ENCODE peak calls at places on chromosomes 5 and 9, in seven cellular contexts. X is cardiac muscle cell, D is neural progenitor cell, A is endothelial cell of umbilical vein, T is psoas muscle, B is ovary, W is left lung. F is an unnamed sample.
A peak's percentile ranks its signal among the peaks of the same experiment; 100 is the strongest.

GRCh38 chr9:16652511-16653101 is 217.9 kb downstream of the BNC2 start:
- DNase-seq in B (no peak), W (no peak), D (no peak), A (no peak), X (no peak), T (no peak), F (no peak)

GRCh38 chr5:125139590-125139989 is 393.2 kb upstream of the ZNF608 start:
- DNase-seq in X (no peak), W (no peak), T (no peak), A (no peak), D (no peak), B (no peak), F (no peak)

GRCh38 chr5:172530406-172530805 is 76.1 kb upstream of the SH3PXD2B start:
- DNase-seq in A (no peak), X (no peak), B (no peak), W (no peak), D (no peak), T (no peak), F (peak; percentile 48)

GRCh38 chr9:95507456-95508241 is 9.1 kb downstream of the PTCH1 start:
- DNase-seq in B (peak; percentile 57), W (peak; percentile 73), D (peak; percentile 62), T (peak; percentile 68), A (peak; percentile 76), X (peak; percentile 68), F (no peak)

GRCh38 chr5:21594566-21594965 is 1258.6 kb downstream of the CDH12 start:
- DNase-seq in X (no peak), D (no peak), B (no peak), W (no peak), T (no peak), A (no peak), F (no peak)

GRCh38 chr9:76655970-76656369 is 108.3 kb upstream of the PCA3 start:
- DNase-seq in A (peak; percentile 50), W (no peak), D (no peak), T (no peak), X (no peak), B (no peak), F (no peak)

GRCh38 chr5:181190711-181191525 is 14.1 kb downstream of the TRIM7 start:
- DNase-seq in D (peak; percentile 80), B (peak; percentile 53), A (no peak), X (peak; percentile 70), W (peak; percentile 88), T (peak; percentile 79), F (no peak)

GRCh38 chr5:103271570-103272289 is 13.2 kb downstream of the MACIR start:
- DNase-seq in W (no peak), A (peak; percentile 52), X (no peak), D (no peak), B (no peak), T (no peak), F (no peak)

GRCh38 chr5:171857537-171857936 is 71.9 kb downstream of the SMIM23 start:
- DNase-seq in T (no peak), D (peak; percentile 85), A (no peak), B (no peak), X (peak; percentile 42), W (no peak), F (no peak)

GRCh38 chr9:96166981-96167380 is 135.0 kb downstream of the HSD17B3 start:
- DNase-seq in D (no peak), T (no peak), A (no peak), W (no peak), X (no peak), B (no peak), F (no peak)

GRCh38 chr5:124718376-124718775 is 28.1 kb downstream of the ZNF608 start:
- DNase-seq in A (peak; percentile 51), W (no peak), D (no peak), T (no peak), X (no peak), B (no peak), F (no peak)

GRCh38 chr5:149448831-149449714 is 70.0 kb upstream of the IL17B start:
- DNase-seq in X (peak; percentile 60), W (no peak), D (peak; percentile 64), B (no peak), A (peak; percentile 56), T (no peak), F (no peak)

GRCh38 chr5:56816546-56817081 is 1.3 kb downstream of the MAP3K1 start:
- DNase-seq in W (peak; percentile 91), A (peak; percentile 70), T (peak; percentile 71), B (peak; percentile 40), X (peak; percentile 74), D (peak; percentile 75), F (peak; percentile 70)
- TF ChIP-seq CTCF in W (no peak), A (no peak), T (no peak), B (no peak), X (peak; percentile 9), D (no peak), F (peak; percentile 27)

GRCh38 chr5:40798856-40799210 is 659 bp upstream of the PRKAA1 start:
- DNase-seq in W (no peak), X (no peak), T (no peak), A (no peak), D (no peak), B (no peak), F (no peak)

GRCh38 chr5:40799248-40799647 is 1.1 kb upstream of the PRKAA1 start:
- DNase-seq in D (no peak), X (no peak), B (no peak), W (no peak), A (peak; percentile 12), T (no peak), F (no peak)

GRCh38 chr5:40796487-40796889 is 1.7 kb downstream of the PRKAA1 start:
- DNase-seq in B (no peak), A (peak; percentile 52), W (no peak), T (no peak), D (no peak), X (no peak), F (no peak)

GRCh38 chr5:40797273-40798011 is 732 bp downstream of the PRKAA1 start:
- DNase-seq in B (peak; percentile 87), A (peak; percentile 83), W (peak; percentile 93), X (peak; percentile 77), D (peak; percentile 89), T (peak; percentile 85), F (peak; percentile 66)

DNA sequence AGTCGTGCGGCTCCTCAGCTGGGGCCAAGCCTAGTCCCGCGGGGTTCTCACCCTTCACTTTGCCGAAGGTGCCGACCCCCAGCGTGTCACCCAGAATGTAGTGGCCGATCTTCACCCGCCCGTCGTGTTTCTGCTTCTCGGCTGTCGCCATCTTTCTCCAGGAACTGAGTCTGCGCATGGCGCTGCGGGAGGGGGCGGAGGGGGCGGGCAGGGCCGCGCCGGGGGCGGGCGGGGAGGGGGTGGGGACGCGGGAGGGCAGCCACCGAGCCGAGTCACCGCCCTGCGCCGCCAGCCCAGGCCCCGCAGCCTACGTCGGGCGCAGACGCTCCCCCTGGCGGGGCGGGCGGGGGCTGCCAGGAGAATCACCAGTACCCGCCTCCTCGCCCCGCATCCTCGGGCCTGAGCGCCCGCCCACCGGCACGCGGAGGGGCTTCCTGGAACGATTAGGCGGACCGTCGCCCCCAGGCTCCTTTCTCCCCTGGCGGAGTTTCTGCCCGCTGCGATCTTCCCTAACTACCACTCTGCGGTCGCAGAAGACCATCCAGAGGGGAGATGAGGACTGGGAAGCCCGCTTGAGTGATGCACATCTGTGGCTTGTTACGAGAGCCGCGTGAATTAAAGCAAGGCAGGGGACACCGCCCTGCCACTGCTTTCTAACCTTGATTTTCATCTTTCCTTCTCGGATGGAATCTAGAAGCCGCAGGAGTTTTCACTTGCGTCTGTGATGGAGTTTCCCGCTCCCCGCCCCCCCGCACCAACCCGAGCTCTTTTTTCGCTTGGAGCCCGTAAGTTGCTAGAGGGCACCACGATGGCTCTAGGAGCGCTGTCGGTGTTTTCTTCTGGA is at the start of gene PRKAA1:
- DNase-seq in X (peak; percentile 95), B (peak; percentile 91), W (peak; percentile 97), T (peak; percentile 95), D (peak; percentile 96), A (peak; percentile 86), F (peak; percentile 87)
- H3K27me3 ChIP-seq in X (no peaks in the 10 kb centered on the region), B (no peaks in the 10 kb centered on the region), W (no peaks in the 10 kb centered on the region), T (no peaks in the 10 kb centered on the region), D (peaks cover 11% of the 10 kb centered on the region), A (no peaks in the 10 kb centered on the region), F (no peaks in the 10 kb centered on the region)

DNA sequence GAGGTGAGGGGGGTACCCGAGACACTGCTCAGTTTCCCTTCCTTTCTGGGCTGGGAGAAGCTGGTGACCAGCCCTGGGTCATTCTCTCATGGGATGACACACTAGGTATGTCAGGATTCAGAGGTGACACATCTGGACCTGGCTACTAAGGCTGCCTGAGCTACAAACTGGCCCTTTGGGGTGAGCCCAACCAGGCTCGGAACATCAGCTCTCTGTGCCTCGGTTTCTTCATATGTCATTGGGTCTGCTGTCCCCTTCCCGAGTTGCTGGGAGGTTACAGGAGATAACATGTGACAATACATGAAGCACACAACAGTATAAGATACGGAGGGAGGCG is 11.8 kb downstream of the CARD19 start:
- DNase-seq in B (no peak), T (no peak), X (no peak), A (no peak), W (no peak), D (no peak), F (no peak)
- H3K27ac ChIP-seq in B (no peak overlapping the region), T (no peak overlapping the region), X (no peak overlapping the region), A (no peak overlapping the region), W (no peak overlapping the region), D (no peak overlapping the region), F (no peak overlapping the region)

DNA sequence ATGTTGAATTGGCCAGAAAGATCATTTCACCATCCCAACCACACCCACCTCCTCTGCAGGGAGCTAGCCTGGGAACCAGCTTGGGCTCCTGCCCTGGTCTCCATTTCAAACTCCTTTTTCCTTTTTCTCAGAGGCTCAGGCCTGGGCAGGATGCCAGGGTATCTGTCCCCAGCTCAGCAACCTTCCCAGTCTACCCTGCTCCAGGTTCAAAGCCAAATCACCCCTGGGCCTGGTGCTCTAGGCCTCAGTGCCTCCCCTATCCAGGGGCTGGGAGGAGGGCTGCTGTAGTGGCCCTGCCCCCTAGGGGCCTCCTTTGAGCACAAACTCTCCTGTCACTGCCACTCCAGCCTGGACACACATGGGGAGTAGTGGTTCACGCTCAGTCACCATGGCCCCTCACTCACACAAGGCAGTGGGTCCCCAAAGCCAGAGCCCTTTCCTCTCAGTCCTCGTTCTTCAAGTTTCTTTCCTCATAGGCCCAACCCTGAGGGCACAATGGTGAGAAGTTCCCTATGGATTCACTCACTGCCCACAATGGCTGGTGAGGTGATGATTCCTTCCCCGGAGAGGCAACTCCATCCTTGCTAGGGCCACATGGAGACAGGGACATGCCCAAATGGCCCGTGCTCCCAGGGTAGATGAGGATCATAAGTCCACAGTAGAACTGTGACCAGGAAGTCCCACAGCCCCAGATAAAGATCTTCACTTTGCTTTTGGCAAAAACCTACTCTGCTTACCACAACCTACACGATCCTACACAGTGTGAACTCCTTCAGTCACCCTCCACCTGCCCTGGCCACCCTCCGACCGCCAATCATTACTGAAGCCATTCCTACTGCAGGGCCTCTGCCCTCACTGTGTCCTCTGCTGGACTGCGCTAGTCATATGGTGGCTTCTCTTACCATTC is 1.6 kb upstream of the ST6GALNAC4 start:
- DNase-seq in X (peak; percentile 56), B (peak; percentile 75), T (no peak), A (peak; percentile 16), W (peak; percentile 64), D (peak; percentile 53), F (no peak)
- TF ChIP-seq CTCF in X (no peak), B (no peak), T (no peak), A (no peak), W (no peak), D (peak; percentile 45), F (no peak)